ENCODE peak calls at places on chromosome 17, in eight cellular contexts. W, V, E, A, I, B, U and M are unnamed samples.

GRCh38 chr17:76234354-76234679 is 6.0 kb downstream of the RNF157 start:
- DNase-seq in W (no peak), V (no peak), E (no peak), A (no peak), I (no peak), B (no peak), U (no peak), M (no peak)

GRCh38 chr17:51346218-51346982 is 86.1 kb downstream of the UTP18 start:
- DNase-seq in W (no peak), V (no peak), E (no peak), A (no peak), I (no peak), B (no peak), U (no peak), M (no peak)

GRCh38 chr17:49670641-49671040 is 7.3 kb downstream of the SPOP start:
- DNase-seq in W (no peak), V (no peak), E (no peak), A (no peak), I (no peak), B (no peak), U (no peak), M (no peak)

GRCh38 chr17:72614871-72615626 is 477.4 kb downstream of the SLC39A11 start:
- DNase-seq in W (no peak), V (peak), E (peak), A (no peak), I (peak), B (peak), U (peak), M (peak)

GRCh38 chr17:44191389-44191788 is 4.6 kb downstream of the TMUB2 start:
- DNase-seq in W (no peak), V (no peak), E (no peak), A (no peak), I (no peak), B (no peak), U (no peak), M (no peak)

GRCh38 chr17:17403899-17404576 is 72.8 kb upstream of the MED9 start:
- DNase-seq in W (no peak), V (no peak), E (peak), A (peak), I (no peak), B (no peak), U (no peak), M (no peak)

GRCh38 chr17:68052810-68053209 is 17.3 kb downstream of the KPNA2 start:
- DNase-seq in W (no peak), V (no peak), E (no peak), A (no peak), I (no peak), B (no peak), U (no peak), M (no peak)

GRCh38 chr17:3944485-3945388 is 19.5 kb downstream of the ATP2A3 start:
- DNase-seq in W (no peak), V (peak), E (no peak), A (peak), I (peak), B (peak), U (peak), M (peak)

GRCh38 chr17:4733073-4733531 is 1.9 kb downstream of the MED11 start:
- DNase-seq in W (no peak), V (no peak), E (peak), A (no peak), I (no peak), B (no peak), U (peak), M (no peak)

GRCh38 chr17:43445009-43445589 is 38.7 kb upstream of the DHX8 start:
- DNase-seq in W (no peak), V (no peak), E (peak), A (no peak), I (no peak), B (no peak), U (no peak), M (no peak)

GRCh38 chr17:31517524-31517923 is 126.0 kb downstream of the RAB11FIP4 start:
- DNase-seq in W (no peak), V (no peak), E (no peak), A (no peak), I (no peak), B (peak), U (peak), M (no peak)

GRCh38 chr17:66904760-66905637 is 59.5 kb upstream of the CACNG4 start:
- DNase-seq in W (no peak), V (no peak), E (peak), A (peak), I (peak), B (peak), U (no peak), M (peak)

GRCh38 chr17:57130708-57131461 is 45.8 kb downstream of the AKAP1 start:
- DNase-seq in W (peak), V (peak), E (peak), A (peak), I (peak), B (peak), U (peak), M (peak)

GRCh38 chr17:33124871-33125551 is 133.4 kb downstream of the SPACA3 start:
- DNase-seq in W (no peak), V (no peak), E (no peak), A (no peak), I (no peak), B (peak), U (no peak), M (no peak)

GRCh38 chr17:9658593-9659211 is 13.4 kb downstream of the USP43 start:
- DNase-seq in W (no peak), V (peak), E (no peak), A (no peak), I (peak), B (no peak), U (no peak), M (peak)

GRCh38 chr17:10177131-10177920 is 21.1 kb downstream of the GAS7 start:
- DNase-seq in W (no peak), V (no peak), E (no peak), A (no peak), I (no peak), B (no peak), U (no peak), M (no peak)

GRCh38 chr17:43171761-43172487 is 910 bp downstream of the NBR1 start:
- DNase-seq in W (peak), V (peak), E (peak), A (peak), I (peak), B (peak), U (peak), M (peak)

GRCh38 chr17:15649861-15650391 is 30.4 kb upstream of the FBXW10B start:
- DNase-seq in W (peak), V (peak), E (peak), A (peak), I (peak), B (peak), U (no peak), M (peak)

GRCh38 chr17:44917456-44917855 is 2.2 kb upstream of the GFAP start:
- DNase-seq in W (no peak), V (no peak), E (no peak), A (no peak), I (no peak), B (no peak), U (no peak), M (no peak)

GRCh38 chr17:75147878-75148546 is 6.3 kb downstream of the JPT1 start:
- DNase-seq in W (no peak), V (no peak), E (no peak), A (no peak), I (no peak), B (no peak), U (no peak), M (no peak)

GRCh38 chr17:63496663-63497400 is 20.0 kb downstream of the ACE start:
- DNase-seq in W (no peak), V (no peak), E (no peak), A (no peak), I (no peak), B (no peak), U (no peak), M (no peak)

GRCh38 chr17:63496177-63496576 is 19.3 kb downstream of the ACE start:
- DNase-seq in W (no peak), V (no peak), E (no peak), A (no peak), I (no peak), B (no peak), U (no peak), M (no peak)

GRCh38 chr17:63495471-63495870 is 18.6 kb downstream of the ACE start:
- DNase-seq in W (no peak), V (no peak), E (no peak), A (no peak), I (no peak), B (no peak), U (no peak), M (no peak)

GRCh38 chr17:63498621-63499195 is 21.8 kb downstream of the ACE start:
- DNase-seq in W (no peak), V (no peak), E (no peak), A (no peak), I (peak), B (no peak), U (no peak), M (peak)

GRCh38 chr17:63497708-63498483 is 21.0 kb downstream of the ACE start:
- DNase-seq in W (no peak), V (no peak), E (no peak), A (no peak), I (no peak), B (peak), U (peak), M (no peak)
- TF ChIP-seq CTCF in W (no peak), V (no peak), E (no peak), A (peak), I (peak), B (peak), U (peak), M (no peak)

GRCh38 chr17:78917451-78918307 is 7.5 kb downstream of the TIMP2 start:
- DNase-seq in W (no peak), V (no peak), E (no peak), A (no peak), I (no peak), B (no peak), U (no peak), M (no peak)

GRCh38 chr17:78919816-78920516 is 5.2 kb downstream of the TIMP2 start:
- DNase-seq in W (no peak), V (no peak), E (no peak), A (no peak), I (no peak), B (no peak), U (no peak), M (no peak)

GRCh38 chr17:78918979-78919378 is 6.2 kb downstream of the TIMP2 start:
- DNase-seq in W (no peak), V (no peak), E (no peak), A (no peak), I (no peak), B (no peak), U (no peak), M (no peak)

GRCh38 chr17:78912082-78912481 is 9.1 kb upstream of the CEP295NL start:
- DNase-seq in W (no peak), V (no peak), E (peak), A (no peak), I (no peak), B (no peak), U (no peak), M (no peak)

DNA sequence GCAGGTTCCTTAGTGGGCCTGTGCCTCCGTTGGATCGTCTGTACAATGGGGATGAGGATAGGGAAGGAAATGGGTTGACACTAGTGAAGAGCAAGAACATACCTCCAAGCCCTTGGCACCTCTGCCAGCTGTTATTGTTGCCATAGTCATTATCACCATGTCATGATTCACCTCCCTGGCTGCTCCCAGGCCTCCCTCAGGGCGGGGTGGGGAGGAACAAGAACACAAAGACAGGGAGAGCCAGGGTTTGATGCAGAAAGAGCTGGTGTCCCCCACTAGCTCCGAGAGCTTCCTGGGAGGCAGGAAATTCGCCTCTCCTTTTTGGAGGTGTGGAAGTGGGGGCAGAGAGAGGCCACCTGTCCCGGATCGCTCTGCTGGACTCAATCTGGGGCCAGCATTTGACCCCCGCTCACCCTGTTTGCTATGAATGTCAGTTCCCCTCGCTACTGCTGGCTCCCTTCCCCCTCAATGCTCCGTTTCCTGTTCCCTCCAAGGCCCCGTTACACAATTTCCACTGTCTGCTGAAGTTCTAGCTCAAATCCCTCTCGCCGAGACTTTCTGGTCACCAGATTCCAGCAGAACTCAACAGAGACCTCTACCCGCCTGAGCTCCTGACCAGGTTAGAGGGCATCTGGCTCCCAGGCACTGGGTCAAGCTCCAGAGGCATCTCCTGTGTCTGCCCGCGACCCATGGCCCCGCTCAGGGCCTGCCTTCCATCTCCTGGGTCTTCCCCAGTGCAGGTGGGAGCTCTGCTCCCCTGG is 9.1 kb downstream of the TIMP2 start:
- DNase-seq in W (no peak), V (peak), E (peak), A (peak), I (peak), B (peak), U (no peak), M (no peak)
- H3K4me3 ChIP-seq in W (no peak), V (no peak), E (no peak), A (peak), I (no peak), B (peak), U (no peak), M (no peak)

DNA sequence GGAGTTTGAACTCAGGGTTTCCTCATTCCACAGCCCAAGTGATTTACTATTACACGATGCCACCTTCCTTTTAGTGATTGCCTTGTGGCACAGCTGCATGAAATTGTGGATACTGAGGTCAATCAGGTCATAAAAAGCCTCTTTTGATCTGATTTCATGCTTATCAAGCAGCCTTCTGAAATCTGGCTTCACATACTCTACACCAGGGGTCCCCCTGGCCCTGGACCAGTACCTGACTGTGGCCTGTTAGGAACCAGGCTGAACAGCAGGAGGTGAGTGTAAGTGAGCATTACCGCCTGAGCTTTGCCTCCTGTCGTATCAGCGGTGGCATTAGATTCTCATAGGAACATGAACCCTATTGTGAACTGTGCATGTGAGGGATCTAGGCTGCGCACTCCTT is 13.8 kb downstream of the SLFN5 start:
- DNase-seq in W (no peak), V (no peak), E (no peak), A (peak), I (no peak), B (peak), U (peak), M (no peak)
- TF ChIP-seq CTCF in W (no peak), V (no peak), E (no peak), A (no peak), I (peak), B (peak), U (peak), M (peak)

DNA sequence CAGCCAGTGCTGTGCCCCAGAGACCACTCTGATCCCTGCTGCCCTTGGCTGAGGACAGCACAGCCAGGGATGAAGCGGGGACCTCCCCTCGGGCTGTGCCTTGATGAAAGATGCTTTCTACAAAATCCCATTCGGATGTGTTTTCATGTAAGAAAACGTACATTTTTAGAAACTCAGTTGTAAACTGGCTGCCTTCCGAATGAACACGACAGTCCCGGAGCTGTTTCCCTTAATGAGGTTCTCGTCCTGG is 181.4 kb downstream of the SEC14L1 start:
- DNase-seq in W (no peak), V (no peak), E (no peak), A (no peak), I (peak), B (no peak), U (no peak), M (no peak)
- H3K4me3 ChIP-seq in W (no peak), V (no peak), E (no peak), A (no peak), I (peak), B (peak), U (no peak), M (peak)

DNA sequence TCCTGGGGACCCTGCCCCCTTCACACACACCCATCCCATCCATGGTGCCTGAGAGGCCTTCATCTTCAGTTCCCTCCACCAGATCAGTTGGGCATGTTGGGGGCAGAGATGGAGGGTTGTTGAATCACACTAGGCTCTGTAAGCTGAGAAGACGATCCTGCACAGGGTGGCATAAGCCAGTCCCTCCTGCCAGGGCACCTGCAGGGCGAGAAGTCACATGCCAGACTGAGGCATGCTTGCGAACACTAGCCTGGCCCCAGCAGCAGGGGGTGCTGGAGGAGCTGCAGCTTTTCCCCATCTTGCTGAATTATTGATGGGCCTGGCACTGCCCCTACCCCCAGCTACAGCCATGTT is 6.1 kb upstream of the TBX2 start:
- DNase-seq in W (no peak), V (no peak), E (no peak), A (no peak), I (no peak), B (peak), U (no peak), M (no peak)
- TF ChIP-seq CTCF in W (no peak), V (no peak), E (no peak), A (no peak), I (peak), B (peak), U (peak), M (peak)

GRCh38 chr17:29613856-29614255 is 8.9 kb downstream of the CORO6 start:
- DNase-seq in W (no peak), V (no peak), E (no peak), A (no peak), I (no peak), B (no peak), U (peak), M (no peak)

GRCh38 chr17:29615492-29616299 is 7.0 kb downstream of the CORO6 start:
- DNase-seq in W (peak), V (peak), E (peak), A (peak), I (peak), B (peak), U (peak), M (peak)

GRCh38 chr17:29614345-29615047 is 8.2 kb downstream of the CORO6 start:
- DNase-seq in W (no peak), V (no peak), E (no peak), A (no peak), I (no peak), B (no peak), U (peak), M (no peak)

GRCh38 chr17:29616300-29617048 is 6.2 kb downstream of the CORO6 start:
- DNase-seq in W (no peak), V (no peak), E (no peak), A (no peak), I (no peak), B (no peak), U (peak), M (no peak)

GRCh38 chr17:29615048-29615385 is 7.7 kb downstream of the CORO6 start:
- DNase-seq in W (peak), V (peak), E (peak), A (no peak), I (peak), B (no peak), U (peak), M (no peak)
- H3K4me3 ChIP-seq in W (no peak), V (peak), E (no peak), A (peak), I (peak), B (no peak), U (peak), M (peak)

GRCh38 chr17:81666342-81667191 is at the start of the genes CCDC137 and OXLD1:
- DNase-seq in W (peak), V (peak), E (peak), A (peak), I (peak), B (peak), U (peak), M (peak)

GRCh38 chr17:81665205-81666091 is 957 bp downstream of the OXLD1 start:
- DNase-seq in W (no peak), V (peak), E (peak), A (no peak), I (peak), B (peak), U (peak), M (no peak)

GRCh38 chr17:81666092-81666341 is 388 bp downstream of the OXLD1 start:
- DNase-seq in W (no peak), V (peak), E (no peak), A (no peak), I (peak), B (no peak), U (peak), M (peak)

GRCh38 chr17:81664051-81664470 is 2.3 kb downstream of the OXLD1 start:
- DNase-seq in W (no peak), V (no peak), E (no peak), A (no peak), I (no peak), B (no peak), U (no peak), M (no peak)

DNA sequence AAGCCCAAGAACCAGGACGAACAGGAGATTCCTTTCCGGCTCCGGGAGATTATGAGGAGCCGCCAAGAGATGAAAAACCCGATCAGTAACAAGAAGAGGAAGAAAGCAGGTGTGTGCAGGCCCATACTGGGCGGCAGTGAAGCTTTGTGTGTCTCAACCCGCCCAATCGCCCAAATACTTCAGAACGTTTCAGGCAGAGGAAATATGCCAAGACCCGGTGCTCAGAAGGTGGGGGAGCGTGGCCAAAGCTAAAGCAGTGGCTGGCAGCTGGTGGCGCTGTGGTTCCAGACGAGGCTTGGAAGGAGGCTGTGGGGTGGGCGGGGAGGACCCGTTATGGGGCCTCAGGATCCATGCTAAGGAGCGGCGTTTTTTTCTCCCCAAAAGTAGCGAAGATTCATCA is 1.2 kb downstream of the CCDC137 start:
- DNase-seq in W (peak), V (no peak), E (no peak), A (no peak), I (no peak), B (no peak), U (peak), M (no peak)
- TF ChIP-seq CTCF in W (no peak), V (no peak), E (no peak), A (no peak), I (peak), B (no peak), U (peak), M (no peak)

GRCh38 chr17:40095944-40096791 is 4.2 kb downstream of the NR1D1 start:
- DNase-seq in W (peak), V (peak), E (peak), A (no peak), I (peak), B (no peak), U (no peak), M (no peak)
- H3K4me3 ChIP-seq in W (no peak), V (peak), E (no peak), A (no peak), I (no peak), B (no peak), U (no peak), M (no peak)

GRCh38 chr17:36118477-36119353 is 15.1 kb downstream of the CCL4 start:
- DNase-seq in W (no peak), V (no peak), E (no peak), A (no peak), I (no peak), B (no peak), U (no peak), M (no peak)
- TF ChIP-seq CTCF in W (no peak), V (no peak), E (no peak), A (no peak), I (no peak), B (no peak), U (no peak), M (no peak)